ENCODE peak calls at places on chromosomes 5 and 9, in four cellular contexts. One of them, this sample, is unnamed.

GRCh38 chr5:180127682-180128670 is 56.4 kb upstream of the RNF130 start:
- DNase-seq in GM12878: no peak
- DNase-seq in K562: no peak
- DNase-seq in HepG2: no peak
- DNase-seq in this sample: peak; percentile 34

GRCh38 chr5:72159501-72159911 is 52.2 kb downstream of the MAP1B start:
- DNase-seq in HepG2: no peak
- DNase-seq in GM12878: no peak
- DNase-seq in K562: no peak
- DNase-seq in this sample: no peak

GRCh38 chr9:129569506-129570449 is 51.1 kb downstream of the C9orf50 start:
- DNase-seq in K562: peak; percentile 57
- DNase-seq in HepG2: peak; percentile 56
- DNase-seq in GM12878: no peak
- DNase-seq in this sample: peak; percentile 76

GRCh38 chr5:37816883-37817282 is 23.0 kb downstream of the GDNF start:
- DNase-seq in K562: no peak
- DNase-seq in GM12878: no peak
- DNase-seq in HepG2: no peak
- DNase-seq in this sample: no peak

GRCh38 chr9:82810902-82811301 is 252.0 kb downstream of the RASEF start:
- DNase-seq in K562: no peak
- DNase-seq in HepG2: no peak
- DNase-seq in GM12878: no peak
- DNase-seq in this sample: no peak

GRCh38 chr5:163631846-163632245 is 126.4 kb downstream of the MAT2B start:
- DNase-seq in GM12878: no peak
- DNase-seq in HepG2: no peak
- DNase-seq in K562: no peak
- DNase-seq in this sample: no peak

GRCh38 chr9:74666625-74667316 is 169.6 kb downstream of the RORB start:
- DNase-seq in GM12878: no peak
- DNase-seq in K562: no peak
- DNase-seq in HepG2: no peak
- DNase-seq in this sample: no peak

GRCh38 chr5:143499480-143500114 is 96.1 kb upstream of the NR3C1 start:
- DNase-seq in GM12878: no peak
- DNase-seq in K562: no peak
- DNase-seq in HepG2: no peak
- DNase-seq in this sample: no peak

GRCh38 chr5:139652788-139653241 is 4.7 kb downstream of the CXXC5 start:
- DNase-seq in K562: no peak
- DNase-seq in HepG2: no peak
- DNase-seq in GM12878: no peak
- DNase-seq in this sample: no peak
- H3K4me2 ChIP-seq in K562: peak overlapping the region; percentile 8
- H3K4me2 ChIP-seq in HepG2: peak overlapping the region; percentile 90
- H3K4me2 ChIP-seq in GM12878: peak overlapping the region; percentile 98
- H3K4me2 ChIP-seq in this sample: peak overlapping the region; percentile 98

DNA sequence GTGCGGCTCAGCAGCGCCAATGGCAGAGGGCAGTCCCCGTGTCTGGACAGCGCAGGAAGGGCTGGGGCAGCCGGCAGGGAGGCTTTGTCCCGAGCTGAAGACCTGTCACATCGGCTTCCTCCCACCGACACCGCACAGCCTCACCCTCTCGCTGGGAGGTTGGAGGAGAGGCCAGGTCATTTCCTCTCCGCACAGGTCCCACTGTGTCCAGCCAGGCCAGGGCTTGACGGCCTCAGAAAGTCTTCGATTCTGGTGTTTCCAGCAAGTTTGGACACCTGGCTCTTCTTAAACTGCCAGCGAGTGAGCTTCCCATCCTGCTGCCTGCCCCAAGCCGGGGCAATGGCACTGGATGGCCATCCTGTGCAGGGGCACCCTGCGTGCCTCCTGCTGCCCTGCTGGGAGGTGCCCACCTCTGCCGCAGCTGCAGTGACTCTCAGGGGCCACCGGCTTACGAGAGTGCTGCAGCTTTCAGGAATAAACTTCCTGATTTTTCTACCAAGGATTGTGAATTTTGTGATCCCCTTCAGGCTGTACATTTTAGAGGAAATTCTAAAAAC is 33.9 kb downstream of the AHRR start:
- DNase-seq in K562: no peak
- DNase-seq in HepG2: no peak
- DNase-seq in GM12878: no peak
- DNase-seq in this sample: no peak
- TF ChIP-seq FOXM1 in K562: no peak
- TF ChIP-seq FOXM1 in HepG2: no peak
- TF ChIP-seq FOXM1 in GM12878: no peak
- TF ChIP-seq FOXM1 in this sample: no peak

GRCh38 chr9:116278326-116278725 is 124.7 kb downstream of the PAPPA start:
- DNase-seq in K562: no peak
- DNase-seq in HepG2: no peak
- DNase-seq in GM12878: no peak
- DNase-seq in this sample: no peak

GRCh38 chr9:116276651-116277121 is 123.1 kb downstream of the PAPPA start:
- DNase-seq in GM12878: no peak
- DNase-seq in K562: no peak
- DNase-seq in HepG2: no peak
- DNase-seq in this sample: no peak

GRCh38 chr9:116282598-116282997 is 129.0 kb downstream of the PAPPA start:
- DNase-seq in HepG2: no peak
- DNase-seq in K562: no peak
- DNase-seq in GM12878: no peak
- DNase-seq in this sample: no peak

GRCh38 chr9:116280529-116280928 is 126.9 kb downstream of the PAPPA start:
- DNase-seq in K562: no peak
- DNase-seq in GM12878: no peak
- DNase-seq in HepG2: no peak
- DNase-seq in this sample: no peak

DNA sequence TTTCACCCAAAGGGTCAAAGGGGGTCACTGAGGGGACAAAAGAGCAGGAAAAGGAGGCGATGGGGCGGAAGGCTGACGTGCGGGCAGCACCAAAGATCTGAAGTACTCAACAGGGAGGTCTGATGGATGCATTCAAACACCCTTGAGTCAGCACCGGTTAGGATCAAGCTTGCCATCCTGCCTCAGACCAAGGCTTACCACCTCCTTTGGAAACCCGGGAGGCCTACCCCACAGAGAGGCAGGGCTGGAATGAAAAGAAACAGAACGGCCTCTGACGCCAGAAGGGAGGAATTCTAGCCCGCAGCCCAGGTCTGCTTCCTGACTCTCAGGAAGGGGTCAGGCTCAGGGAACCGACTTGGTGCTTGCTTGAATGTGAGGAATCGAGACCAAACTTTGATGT is 125.6 kb downstream of the PAPPA start:
- DNase-seq in K562: no peak
- DNase-seq in HepG2: no peak
- DNase-seq in GM12878: no peak
- DNase-seq in this sample: no peak
- TF ChIP-seq YY1 in K562: no peak
- TF ChIP-seq YY1 in HepG2: no peak
- TF ChIP-seq YY1 in GM12878: no peak
- TF ChIP-seq YY1 in this sample: no peak

DNA sequence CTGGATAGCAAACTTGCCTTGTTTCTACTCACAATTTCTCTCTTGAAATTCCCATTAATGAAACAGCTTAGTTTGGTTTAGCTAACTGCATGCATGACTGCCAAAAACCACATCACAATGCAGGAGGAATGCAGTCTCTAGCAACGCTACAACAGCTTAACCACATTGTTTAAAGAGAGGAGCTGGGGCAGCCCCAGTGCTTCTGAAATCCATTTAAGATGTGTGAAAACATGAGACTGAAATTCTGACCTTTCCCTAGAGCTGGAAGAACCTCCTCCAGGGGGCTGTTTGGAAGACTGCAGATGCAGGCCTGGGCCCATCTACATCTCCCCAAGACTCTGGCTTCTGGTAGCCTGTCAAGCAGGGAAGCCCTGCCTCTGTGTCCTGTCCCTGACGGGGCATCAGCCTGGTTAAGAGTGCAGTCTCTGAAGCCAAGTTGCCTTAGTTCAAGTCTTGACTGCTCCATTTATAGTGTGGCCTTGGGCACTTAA is 157.1 kb downstream of the ZNF462 start:
- DNase-seq in HepG2: no peak
- DNase-seq in GM12878: peak; percentile 50
- DNase-seq in K562: no peak
- DNase-seq in this sample: no peak
- H3K4me2 ChIP-seq in HepG2: no peak overlapping the region
- H3K4me2 ChIP-seq in GM12878: no peak overlapping the region
- H3K4me2 ChIP-seq in K562: no peak overlapping the region
- H3K4me2 ChIP-seq in this sample: no peak overlapping the region

DNA sequence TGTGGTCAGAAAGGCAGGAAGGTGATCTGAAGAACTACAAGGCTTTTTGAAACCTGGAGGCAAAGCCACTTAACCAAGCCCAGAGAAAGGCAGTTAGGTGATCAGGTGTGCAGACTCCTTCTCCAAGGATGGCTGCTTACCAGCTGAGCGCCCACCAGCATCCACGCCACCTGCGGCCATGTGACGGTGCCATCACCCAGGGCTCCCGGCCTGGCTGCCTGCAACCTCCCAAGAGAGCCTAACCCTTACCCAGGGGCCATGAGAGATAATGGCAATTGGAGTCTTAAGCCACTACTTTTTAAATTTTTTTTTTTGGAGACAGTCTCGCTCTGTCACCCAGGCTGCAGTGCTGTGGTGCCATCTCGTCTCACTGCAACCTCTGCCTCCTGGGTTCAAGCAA is 33.1 kb upstream of the PHYKPL start:
- DNase-seq in HepG2: no peak
- DNase-seq in K562: no peak
- DNase-seq in GM12878: no peak
- DNase-seq in this sample: no peak
- TF ChIP-seq FOXM1 in HepG2: no peak
- TF ChIP-seq FOXM1 in K562: no peak
- TF ChIP-seq FOXM1 in GM12878: no peak
- TF ChIP-seq FOXM1 in this sample: no peak

This sample was measured in SK-N-SH.